ENCODE peak calls at places on chromosomes 16 and 17, in seven cellular contexts. One of them, this sample, is unnamed.

GRCh38 chr16:853306-853705 is 52.8 kb upstream of the GNG13 start:
- DNase-seq in SHP77: no peak
- DNase-seq in MM.1S: no peak
- DNase-seq in substantia nigra: no peak
- DNase-seq in stimulated activated CD4-positive, alpha-beta T cell treated with anti-CD3 and anti-CD28 coated beads, Interleukin-1b, Interleukin-23, amount 100 ng/mL, for 48 hours: no peak
- DNase-seq in stomach: no peak
- DNase-seq in AG09319: no peak
- DNase-seq in this sample: no peak

GRCh38 chr16:78693496-78693895 is 594.0 kb downstream of the WWOX start:
- DNase-seq in stimulated activated CD4-positive, alpha-beta T cell treated with anti-CD3 and anti-CD28 coated beads, Interleukin-1b, Interleukin-23, amount 100 ng/mL, for 48 hours: no peak
- DNase-seq in AG09319: no peak
- DNase-seq in MM.1S: no peak
- DNase-seq in stomach: no peak
- DNase-seq in substantia nigra: no peak
- DNase-seq in SHP77: no peak
- DNase-seq in this sample: no peak

GRCh38 chr17:80426671-80427326 is 11.8 kb downstream of the ENDOV start:
- DNase-seq in SHP77: peak
- DNase-seq in substantia nigra: peak
- DNase-seq in stimulated activated CD4-positive, alpha-beta T cell treated with anti-CD3 and anti-CD28 coated beads, Interleukin-1b, Interleukin-23, amount 100 ng/mL, for 48 hours: peak
- DNase-seq in AG09319: peak
- DNase-seq in MM.1S: peak
- DNase-seq in stomach: peak
- DNase-seq in this sample: peak

GRCh38 chr16:67449328-67449727 is 18.4 kb downstream of the HSD11B2 start:
- DNase-seq in MM.1S: no peak
- DNase-seq in stimulated activated CD4-positive, alpha-beta T cell treated with anti-CD3 and anti-CD28 coated beads, Interleukin-1b, Interleukin-23, amount 100 ng/mL, for 48 hours: no peak
- DNase-seq in substantia nigra: no peak
- DNase-seq in SHP77: peak
- DNase-seq in AG09319: no peak
- DNase-seq in stomach: no peak
- DNase-seq in this sample: no peak

GRCh38 chr17:19958023-19958422 is 19.6 kb downstream of the AKAP10 start:
- DNase-seq in stomach: no peak
- DNase-seq in substantia nigra: no peak
- DNase-seq in stimulated activated CD4-positive, alpha-beta T cell treated with anti-CD3 and anti-CD28 coated beads, Interleukin-1b, Interleukin-23, amount 100 ng/mL, for 48 hours: no peak
- DNase-seq in SHP77: no peak
- DNase-seq in MM.1S: no peak
- DNase-seq in AG09319: peak
- DNase-seq in this sample: peak

GRCh38 chr17:82458885-82459424 is 414 bp downstream of the NARF start:
- DNase-seq in stimulated activated CD4-positive, alpha-beta T cell treated with anti-CD3 and anti-CD28 coated beads, Interleukin-1b, Interleukin-23, amount 100 ng/mL, for 48 hours: no peak
- DNase-seq in stomach: peak
- DNase-seq in AG09319: no peak
- DNase-seq in SHP77: no peak
- DNase-seq in MM.1S: peak
- DNase-seq in substantia nigra: no peak
- DNase-seq in this sample: no peak

GRCh38 chr16:88764913-88765349 is 20.1 kb downstream of the PIEZO1 start:
- DNase-seq in SHP77: no peak
- DNase-seq in stimulated activated CD4-positive, alpha-beta T cell treated with anti-CD3 and anti-CD28 coated beads, Interleukin-1b, Interleukin-23, amount 100 ng/mL, for 48 hours: no peak
- DNase-seq in stomach: no peak
- DNase-seq in MM.1S: no peak
- DNase-seq in AG09319: no peak
- DNase-seq in substantia nigra: no peak
- DNase-seq in this sample: no peak

GRCh38 chr17:2965621-2966275 is 97.7 kb downstream of the OR1D5 start:
- DNase-seq in stimulated activated CD4-positive, alpha-beta T cell treated with anti-CD3 and anti-CD28 coated beads, Interleukin-1b, Interleukin-23, amount 100 ng/mL, for 48 hours: no peak
- DNase-seq in stomach: peak
- DNase-seq in AG09319: no peak
- DNase-seq in MM.1S: no peak
- DNase-seq in substantia nigra: no peak
- DNase-seq in SHP77: no peak
- DNase-seq in this sample: no peak

GRCh38 chr17:17722906-17723353 is 41.7 kb downstream of the RAI1 start:
- DNase-seq in substantia nigra: no peak
- DNase-seq in SHP77: no peak
- DNase-seq in stimulated activated CD4-positive, alpha-beta T cell treated with anti-CD3 and anti-CD28 coated beads, Interleukin-1b, Interleukin-23, amount 100 ng/mL, for 48 hours: no peak
- DNase-seq in stomach: no peak
- DNase-seq in MM.1S: no peak
- DNase-seq in AG09319: no peak
- DNase-seq in this sample: no peak

GRCh38 chr16:3959148-3959547 is 78.6 kb upstream of the CREBBP start:
- DNase-seq in SHP77: no peak
- DNase-seq in MM.1S: no peak
- DNase-seq in substantia nigra: no peak
- DNase-seq in stimulated activated CD4-positive, alpha-beta T cell treated with anti-CD3 and anti-CD28 coated beads, Interleukin-1b, Interleukin-23, amount 100 ng/mL, for 48 hours: no peak
- DNase-seq in stomach: no peak
- DNase-seq in AG09319: peak
- DNase-seq in this sample: no peak

GRCh38 chr16:3364774-3365427 is 9.2 kb downstream of the OR2C1 start:
- DNase-seq in stimulated activated CD4-positive, alpha-beta T cell treated with anti-CD3 and anti-CD28 coated beads, Interleukin-1b, Interleukin-23, amount 100 ng/mL, for 48 hours: peak
- DNase-seq in substantia nigra: peak
- DNase-seq in stomach: peak
- DNase-seq in AG09319: peak
- DNase-seq in SHP77: peak
- DNase-seq in MM.1S: peak
- DNase-seq in this sample: peak

GRCh38 chr17:68035131-68035522 is 408 bp upstream of the KPNA2 start:
- DNase-seq in SHP77: peak
- DNase-seq in MM.1S: no peak
- DNase-seq in substantia nigra: peak
- DNase-seq in AG09319: no peak
- DNase-seq in stimulated activated CD4-positive, alpha-beta T cell treated with anti-CD3 and anti-CD28 coated beads, Interleukin-1b, Interleukin-23, amount 100 ng/mL, for 48 hours: peak
- DNase-seq in stomach: peak
- DNase-seq in this sample: no peak

GRCh38 chr16:57689772-57690558 is 4.6 kb upstream of the DRC7 start:
- DNase-seq in stomach: no peak
- DNase-seq in MM.1S: no peak
- DNase-seq in stimulated activated CD4-positive, alpha-beta T cell treated with anti-CD3 and anti-CD28 coated beads, Interleukin-1b, Interleukin-23, amount 100 ng/mL, for 48 hours: peak
- DNase-seq in AG09319: no peak
- DNase-seq in substantia nigra: no peak
- DNase-seq in SHP77: no peak
- DNase-seq in this sample: no peak

GRCh38 chr17:20158580-20158979 is 149.4 kb downstream of the SPECC1 start:
- DNase-seq in substantia nigra: no peak
- DNase-seq in stimulated activated CD4-positive, alpha-beta T cell treated with anti-CD3 and anti-CD28 coated beads, Interleukin-1b, Interleukin-23, amount 100 ng/mL, for 48 hours: no peak
- DNase-seq in SHP77: no peak
- DNase-seq in stomach: no peak
- DNase-seq in MM.1S: no peak
- DNase-seq in AG09319: no peak
- DNase-seq in this sample: no peak

GRCh38 chr17:81494984-81495383 is 17.6 kb downstream of the ACTG1 start:
- DNase-seq in AG09319: no peak
- DNase-seq in SHP77: peak
- DNase-seq in MM.1S: no peak
- DNase-seq in stimulated activated CD4-positive, alpha-beta T cell treated with anti-CD3 and anti-CD28 coated beads, Interleukin-1b, Interleukin-23, amount 100 ng/mL, for 48 hours: no peak
- DNase-seq in stomach: no peak
- DNase-seq in substantia nigra: no peak
- DNase-seq in this sample: no peak

GRCh38 chr16:50153648-50154368 is 702 bp downstream of the TENT4B start:
- DNase-seq in AG09319: no peak
- DNase-seq in substantia nigra: peak
- DNase-seq in SHP77: no peak
- DNase-seq in stimulated activated CD4-positive, alpha-beta T cell treated with anti-CD3 and anti-CD28 coated beads, Interleukin-1b, Interleukin-23, amount 100 ng/mL, for 48 hours: peak
- DNase-seq in MM.1S: peak
- DNase-seq in stomach: no peak
- DNase-seq in this sample: no peak

GRCh38 chr16:8899709-8900317 is 17.7 kb downstream of the LITAFD start:
- DNase-seq in AG09319: no peak
- DNase-seq in substantia nigra: no peak
- DNase-seq in SHP77: no peak
- DNase-seq in MM.1S: peak
- DNase-seq in stomach: no peak
- DNase-seq in stimulated activated CD4-positive, alpha-beta T cell treated with anti-CD3 and anti-CD28 coated beads, Interleukin-1b, Interleukin-23, amount 100 ng/mL, for 48 hours: no peak
- DNase-seq in this sample: no peak

GRCh38 chr16:88361775-88362174 is 21.0 kb upstream of the ZNF469 start:
- DNase-seq in substantia nigra: no peak
- DNase-seq in MM.1S: no peak
- DNase-seq in stomach: no peak
- DNase-seq in stimulated activated CD4-positive, alpha-beta T cell treated with anti-CD3 and anti-CD28 coated beads, Interleukin-1b, Interleukin-23, amount 100 ng/mL, for 48 hours: no peak
- DNase-seq in SHP77: no peak
- DNase-seq in AG09319: no peak
- DNase-seq in this sample: no peak

GRCh38 chr17:36652716-36653115 is 51.3 kb downstream of the MRM1 start:
- DNase-seq in AG09319: no peak
- DNase-seq in SHP77: no peak
- DNase-seq in substantia nigra: no peak
- DNase-seq in MM.1S: no peak
- DNase-seq in stimulated activated CD4-positive, alpha-beta T cell treated with anti-CD3 and anti-CD28 coated beads, Interleukin-1b, Interleukin-23, amount 100 ng/mL, for 48 hours: no peak
- DNase-seq in stomach: no peak
- DNase-seq in this sample: no peak

GRCh38 chr17:13576661-13577526 is 24.8 kb downstream of the HS3ST3A1 start:
- DNase-seq in stimulated activated CD4-positive, alpha-beta T cell treated with anti-CD3 and anti-CD28 coated beads, Interleukin-1b, Interleukin-23, amount 100 ng/mL, for 48 hours: no peak
- DNase-seq in SHP77: no peak
- DNase-seq in MM.1S: no peak
- DNase-seq in stomach: no peak
- DNase-seq in AG09319: no peak
- DNase-seq in substantia nigra: no peak
- DNase-seq in this sample: no peak

GRCh38 chr16:65312795-65313194 is 190.9 kb upstream of the CDH11 start:
- DNase-seq in MM.1S: no peak
- DNase-seq in AG09319: no peak
- DNase-seq in SHP77: no peak
- DNase-seq in substantia nigra: no peak
- DNase-seq in stimulated activated CD4-positive, alpha-beta T cell treated with anti-CD3 and anti-CD28 coated beads, Interleukin-1b, Interleukin-23, amount 100 ng/mL, for 48 hours: no peak
- DNase-seq in stomach: no peak
- DNase-seq in this sample: no peak

GRCh38 chr17:17719199-17719940 is 38.1 kb downstream of the RAI1 start:
- DNase-seq in AG09319: no peak
- DNase-seq in stomach: no peak
- DNase-seq in substantia nigra: no peak
- DNase-seq in MM.1S: no peak
- DNase-seq in stimulated activated CD4-positive, alpha-beta T cell treated with anti-CD3 and anti-CD28 coated beads, Interleukin-1b, Interleukin-23, amount 100 ng/mL, for 48 hours: no peak
- DNase-seq in SHP77: no peak
- DNase-seq in this sample: no peak

GRCh38 chr16:89495121-89495520 is 4.8 kb upstream of the ANKRD11 start:
- DNase-seq in AG09319: no peak
- DNase-seq in substantia nigra: no peak
- DNase-seq in stimulated activated CD4-positive, alpha-beta T cell treated with anti-CD3 and anti-CD28 coated beads, Interleukin-1b, Interleukin-23, amount 100 ng/mL, for 48 hours: no peak
- DNase-seq in SHP77: no peak
- DNase-seq in stomach: no peak
- DNase-seq in MM.1S: no peak
- DNase-seq in this sample: no peak

GRCh38 chr17:64418506-64419339 is 28.1 kb upstream of the PECAM1 start:
- DNase-seq in stomach: no peak
- DNase-seq in MM.1S: peak
- DNase-seq in AG09319: peak
- DNase-seq in substantia nigra: no peak
- DNase-seq in SHP77: peak
- DNase-seq in stimulated activated CD4-positive, alpha-beta T cell treated with anti-CD3 and anti-CD28 coated beads, Interleukin-1b, Interleukin-23, amount 100 ng/mL, for 48 hours: no peak
- DNase-seq in this sample: peak

GRCh38 chr17:49836111-49837030 is 11.5 kb downstream of the TAC4 start:
- DNase-seq in stomach: peak
- DNase-seq in AG09319: no peak
- DNase-seq in MM.1S: no peak
- DNase-seq in SHP77: no peak
- DNase-seq in stimulated activated CD4-positive, alpha-beta T cell treated with anti-CD3 and anti-CD28 coated beads, Interleukin-1b, Interleukin-23, amount 100 ng/mL, for 48 hours: no peak
- DNase-seq in substantia nigra: no peak
- DNase-seq in this sample: no peak

GRCh38 chr16:66935319-66936011 is at the start of gene CES2:
- DNase-seq in AG09319: no peak
- DNase-seq in MM.1S: no peak
- DNase-seq in substantia nigra: no peak
- DNase-seq in stomach: peak
- DNase-seq in SHP77: no peak
- DNase-seq in stimulated activated CD4-positive, alpha-beta T cell treated with anti-CD3 and anti-CD28 coated beads, Interleukin-1b, Interleukin-23, amount 100 ng/mL, for 48 hours: no peak
- DNase-seq in this sample: no peak

GRCh38 chr16:81879625-81880024 is 100.5 kb downstream of the PLCG2 start:
- DNase-seq in stimulated activated CD4-positive, alpha-beta T cell treated with anti-CD3 and anti-CD28 coated beads, Interleukin-1b, Interleukin-23, amount 100 ng/mL, for 48 hours: no peak
- DNase-seq in stomach: no peak
- DNase-seq in substantia nigra: no peak
- DNase-seq in MM.1S: no peak
- DNase-seq in AG09319: no peak
- DNase-seq in SHP77: no peak
- DNase-seq in this sample: no peak

GRCh38 chr16:19555938-19556778 is 655 bp downstream of the VPS35L start:
- DNase-seq in substantia nigra: no peak
- DNase-seq in MM.1S: peak
- DNase-seq in stimulated activated CD4-positive, alpha-beta T cell treated with anti-CD3 and anti-CD28 coated beads, Interleukin-1b, Interleukin-23, amount 100 ng/mL, for 48 hours: peak
- DNase-seq in stomach: no peak
- DNase-seq in AG09319: no peak
- DNase-seq in SHP77: no peak
- DNase-seq in this sample: no peak

GRCh38 chr16:22402191-22402590 is 27.8 kb upstream of the CDR2 start:
- DNase-seq in substantia nigra: no peak
- DNase-seq in stimulated activated CD4-positive, alpha-beta T cell treated with anti-CD3 and anti-CD28 coated beads, Interleukin-1b, Interleukin-23, amount 100 ng/mL, for 48 hours: no peak
- DNase-seq in AG09319: no peak
- DNase-seq in stomach: no peak
- DNase-seq in MM.1S: no peak
- DNase-seq in SHP77: no peak
- DNase-seq in this sample: no peak

GRCh38 chr16:22123146-22123545 is 30.8 kb downstream of the VWA3A start:
- DNase-seq in SHP77: no peak
- DNase-seq in stimulated activated CD4-positive, alpha-beta T cell treated with anti-CD3 and anti-CD28 coated beads, Interleukin-1b, Interleukin-23, amount 100 ng/mL, for 48 hours: no peak
- DNase-seq in MM.1S: no peak
- DNase-seq in stomach: no peak
- DNase-seq in AG09319: no peak
- DNase-seq in substantia nigra: no peak
- DNase-seq in this sample: no peak

GRCh38 chr16:68412061-68412460 is 36.2 kb downstream of the SMPD3 start:
- DNase-seq in MM.1S: no peak
- DNase-seq in stomach: no peak
- DNase-seq in stimulated activated CD4-positive, alpha-beta T cell treated with anti-CD3 and anti-CD28 coated beads, Interleukin-1b, Interleukin-23, amount 100 ng/mL, for 48 hours: no peak
- DNase-seq in AG09319: no peak
- DNase-seq in substantia nigra: no peak
- DNase-seq in SHP77: no peak
- DNase-seq in this sample: no peak

GRCh38 chr17:42016952-42017865 is at the start of gene DNAJC7:
- DNase-seq in MM.1S: peak
- DNase-seq in stimulated activated CD4-positive, alpha-beta T cell treated with anti-CD3 and anti-CD28 coated beads, Interleukin-1b, Interleukin-23, amount 100 ng/mL, for 48 hours: peak
- DNase-seq in AG09319: peak
- DNase-seq in SHP77: peak
- DNase-seq in substantia nigra: peak
- DNase-seq in stomach: peak
- DNase-seq in this sample: peak

GRCh38 chr16:78606572-78606971 is 507.1 kb downstream of the WWOX start:
- DNase-seq in substantia nigra: no peak
- DNase-seq in stimulated activated CD4-positive, alpha-beta T cell treated with anti-CD3 and anti-CD28 coated beads, Interleukin-1b, Interleukin-23, amount 100 ng/mL, for 48 hours: no peak
- DNase-seq in AG09319: no peak
- DNase-seq in MM.1S: no peak
- DNase-seq in SHP77: no peak
- DNase-seq in stomach: no peak
- DNase-seq in this sample: no peak

GRCh38 chr16:4328580-4329353 is 12.9 kb downstream of the GLIS2 start:
- DNase-seq in MM.1S: no peak
- DNase-seq in AG09319: no peak
- DNase-seq in stimulated activated CD4-positive, alpha-beta T cell treated with anti-CD3 and anti-CD28 coated beads, Interleukin-1b, Interleukin-23, amount 100 ng/mL, for 48 hours: no peak
- DNase-seq in SHP77: no peak
- DNase-seq in substantia nigra: no peak
- DNase-seq in stomach: no peak
- DNase-seq in this sample: no peak

GRCh38 chr16:10599626-10600025 is 19.2 kb upstream of the EMP2 start:
- DNase-seq in stimulated activated CD4-positive, alpha-beta T cell treated with anti-CD3 and anti-CD28 coated beads, Interleukin-1b, Interleukin-23, amount 100 ng/mL, for 48 hours: no peak
- DNase-seq in substantia nigra: no peak
- DNase-seq in MM.1S: peak
- DNase-seq in AG09319: no peak
- DNase-seq in stomach: no peak
- DNase-seq in SHP77: no peak
- DNase-seq in this sample: no peak

GRCh38 chr16:4994719-4995434 is 36.7 kb downstream of the SEC14L5 start:
- DNase-seq in AG09319: no peak
- DNase-seq in stomach: no peak
- DNase-seq in stimulated activated CD4-positive, alpha-beta T cell treated with anti-CD3 and anti-CD28 coated beads, Interleukin-1b, Interleukin-23, amount 100 ng/mL, for 48 hours: no peak
- DNase-seq in SHP77: no peak
- DNase-seq in substantia nigra: peak
- DNase-seq in MM.1S: no peak
- DNase-seq in this sample: no peak

GRCh38 chr16:4313563-4314531 is 2.0 kb upstream of the GLIS2 start:
- DNase-seq in MM.1S: peak
- DNase-seq in stomach: peak
- DNase-seq in SHP77: no peak
- DNase-seq in stimulated activated CD4-positive, alpha-beta T cell treated with anti-CD3 and anti-CD28 coated beads, Interleukin-1b, Interleukin-23, amount 100 ng/mL, for 48 hours: no peak
- DNase-seq in substantia nigra: no peak
- DNase-seq in AG09319: no peak
- DNase-seq in this sample: no peak

GRCh38 chr17:34609210-34609609 is 29.8 kb downstream of the TMEM132E start:
- DNase-seq in AG09319: no peak
- DNase-seq in substantia nigra: no peak
- DNase-seq in SHP77: no peak
- DNase-seq in stimulated activated CD4-positive, alpha-beta T cell treated with anti-CD3 and anti-CD28 coated beads, Interleukin-1b, Interleukin-23, amount 100 ng/mL, for 48 hours: no peak
- DNase-seq in MM.1S: no peak
- DNase-seq in stomach: no peak
- DNase-seq in this sample: no peak

This sample was measured in AG04450.